ENCODE peak calls at places on chromosomes 2 and 18, in six cellular contexts. One of them, this sample, is unnamed.

GRCh38 chr2:85259101-85259590 is 68.6 kb downstream of the TGOLN2 start:
- DNase-seq in KBM-7: no peak
- DNase-seq in posterior cingulate gyrus: no peak
- DNase-seq in fibroblast of lung: peak
- DNase-seq in germinal center: no peak
- DNase-seq in sciatic nerve: no peak
- DNase-seq in this sample: no peak

GRCh38 chr2:226308981-226309380 is 490.6 kb downstream of the IRS1 start:
- DNase-seq in KBM-7: no peak
- DNase-seq in posterior cingulate gyrus: no peak
- DNase-seq in fibroblast of lung: peak
- DNase-seq in germinal center: no peak
- DNase-seq in sciatic nerve: no peak
- DNase-seq in this sample: no peak

GRCh38 chr18:48440924-48441323 is 31.7 kb upstream of the ZBTB7C start:
- DNase-seq in KBM-7: no peak
- DNase-seq in posterior cingulate gyrus: no peak
- DNase-seq in fibroblast of lung: no peak
- DNase-seq in germinal center: no peak
- DNase-seq in sciatic nerve: no peak
- DNase-seq in this sample: no peak

GRCh38 chr18:25005602-25006375 is 346.2 kb downstream of the ZNF521 start:
- DNase-seq in KBM-7: no peak
- DNase-seq in posterior cingulate gyrus: no peak
- DNase-seq in fibroblast of lung: peak
- DNase-seq in germinal center: no peak
- DNase-seq in sciatic nerve: no peak
- DNase-seq in this sample: no peak

GRCh38 chr2:212732860-212733259 is 194.3 kb upstream of the ERBB4 start:
- DNase-seq in KBM-7: no peak
- DNase-seq in posterior cingulate gyrus: no peak
- DNase-seq in fibroblast of lung: no peak
- DNase-seq in germinal center: no peak
- DNase-seq in sciatic nerve: no peak
- DNase-seq in this sample: no peak

GRCh38 chr18:34633368-34633767 is 76.7 kb upstream of the DTNA start:
- DNase-seq in KBM-7: no peak
- DNase-seq in posterior cingulate gyrus: no peak
- DNase-seq in fibroblast of lung: no peak
- DNase-seq in germinal center: no peak
- DNase-seq in sciatic nerve: no peak
- DNase-seq in this sample: no peak

GRCh38 chr18:58364867-58365533 is 263.9 kb downstream of the ALPK2 start:
- DNase-seq in KBM-7: no peak
- DNase-seq in posterior cingulate gyrus: no peak
- DNase-seq in fibroblast of lung: peak
- DNase-seq in germinal center: no peak
- DNase-seq in sciatic nerve: no peak
- DNase-seq in this sample: no peak

GRCh38 chr2:16105178-16105663 is 164.9 kb downstream of the MYCN start:
- DNase-seq in KBM-7: no peak
- DNase-seq in posterior cingulate gyrus: no peak
- DNase-seq in fibroblast of lung: no peak
- DNase-seq in germinal center: no peak
- DNase-seq in sciatic nerve: no peak
- DNase-seq in this sample: no peak

GRCh38 chr2:46821600-46821999 is 94.0 kb downstream of the MCFD2 start:
- DNase-seq in KBM-7: no peak
- DNase-seq in posterior cingulate gyrus: no peak
- DNase-seq in fibroblast of lung: no peak
- DNase-seq in germinal center: no peak
- DNase-seq in sciatic nerve: peak
- DNase-seq in this sample: no peak

GRCh38 chr2:16861154-16861929 is 195.7 kb upstream of the CYRIA start:
- DNase-seq in KBM-7: peak
- DNase-seq in posterior cingulate gyrus: no peak
- DNase-seq in fibroblast of lung: peak
- DNase-seq in germinal center: no peak
- DNase-seq in sciatic nerve: no peak
- DNase-seq in this sample: no peak

GRCh38 chr2:170887496-170888265 is 41.4 kb upstream of the GORASP2 start:
- DNase-seq in KBM-7: no peak
- DNase-seq in posterior cingulate gyrus: no peak
- DNase-seq in fibroblast of lung: peak
- DNase-seq in germinal center: no peak
- DNase-seq in sciatic nerve: no peak
- DNase-seq in this sample: no peak

GRCh38 chr2:17422066-17422465 is 96.2 kb downstream of the RAD51AP2 start:
- DNase-seq in KBM-7: no peak
- DNase-seq in posterior cingulate gyrus: no peak
- DNase-seq in fibroblast of lung: peak
- DNase-seq in germinal center: no peak
- DNase-seq in sciatic nerve: no peak
- DNase-seq in this sample: no peak

GRCh38 chr2:122001441-122001874 is 246.0 kb downstream of the TSN start:
- DNase-seq in KBM-7: no peak
- DNase-seq in posterior cingulate gyrus: no peak
- DNase-seq in fibroblast of lung: no peak
- DNase-seq in germinal center: no peak
- DNase-seq in sciatic nerve: no peak
- DNase-seq in this sample: no peak

GRCh38 chr2:204282081-204282480 is 263.2 kb upstream of the PARD3B start:
- DNase-seq in KBM-7: no peak
- DNase-seq in posterior cingulate gyrus: no peak
- DNase-seq in fibroblast of lung: no peak
- DNase-seq in germinal center: no peak
- DNase-seq in sciatic nerve: no peak
- DNase-seq in this sample: no peak

GRCh38 chr2:85288244-85288725 is 39.5 kb downstream of the TGOLN2 start:
- DNase-seq in KBM-7: no peak
- DNase-seq in posterior cingulate gyrus: no peak
- DNase-seq in fibroblast of lung: peak
- DNase-seq in germinal center: no peak
- DNase-seq in sciatic nerve: no peak
- DNase-seq in this sample: no peak

GRCh38 chr2:98552499-98553179 is 55.7 kb downstream of the COA5 start:
- DNase-seq in KBM-7: no peak
- DNase-seq in posterior cingulate gyrus: no peak
- DNase-seq in fibroblast of lung: peak
- DNase-seq in germinal center: no peak
- DNase-seq in sciatic nerve: no peak
- DNase-seq in this sample: no peak

This sample was measured in activated naive CD4-positive, alpha-beta T cell.